ENCODE peak calls at places on chromosomes 2 and 18, in five cellular contexts. One of them, this sample, is unnamed.

GRCh38 chr2:120898496-120898895 is 162.8 kb downstream of the GLI2 start:
- DNase-seq in fibroblast of lung: no peak
- DNase-seq in CD14-positive monocyte: no peak
- DNase-seq in mesendoderm: no peak
- DNase-seq in NCI-H524: no peak
- DNase-seq in this sample: no peak

GRCh38 chr2:235594041-235594440 is 100.2 kb downstream of the AGAP1 start:
- DNase-seq in NCI-H524: peak
- DNase-seq in fibroblast of lung: peak
- DNase-seq in mesendoderm: peak
- DNase-seq in CD14-positive monocyte: no peak
- DNase-seq in this sample: peak

GRCh38 chr2:183963609-183964008 is 634.7 kb upstream of the ZNF804A start:
- DNase-seq in NCI-H524: no peak
- DNase-seq in fibroblast of lung: no peak
- DNase-seq in CD14-positive monocyte: no peak
- DNase-seq in mesendoderm: no peak
- DNase-seq in this sample: no peak

GRCh38 chr2:67936995-67937394 is 125.8 kb downstream of the C1D start:
- DNase-seq in fibroblast of lung: no peak
- DNase-seq in NCI-H524: no peak
- DNase-seq in mesendoderm: no peak
- DNase-seq in CD14-positive monocyte: no peak
- DNase-seq in this sample: no peak

GRCh38 chr2:152134488-152135280 is 35.8 kb upstream of the CACNB4 start:
- DNase-seq in NCI-H524: no peak
- DNase-seq in CD14-positive monocyte: no peak
- DNase-seq in fibroblast of lung: peak
- DNase-seq in mesendoderm: peak
- DNase-seq in this sample: no peak

GRCh38 chr2:20309001-20309400 is 41.6 kb downstream of the PUM2 start:
- DNase-seq in mesendoderm: no peak
- DNase-seq in NCI-H524: no peak
- DNase-seq in CD14-positive monocyte: no peak
- DNase-seq in fibroblast of lung: no peak
- DNase-seq in this sample: no peak

GRCh38 chr2:113275556-113276215 is 3.0 kb downstream of the PAX8 start:
- DNase-seq in CD14-positive monocyte: no peak
- DNase-seq in fibroblast of lung: no peak
- DNase-seq in mesendoderm: no peak
- DNase-seq in NCI-H524: no peak
- DNase-seq in this sample: no peak

GRCh38 chr2:85394256-85394655 is 15.9 kb downstream of the CAPG start:
- DNase-seq in fibroblast of lung: no peak
- DNase-seq in CD14-positive monocyte: no peak
- DNase-seq in mesendoderm: no peak
- DNase-seq in NCI-H524: no peak
- DNase-seq in this sample: no peak

GRCh38 chr2:163453920-163454319 is 281.9 kb downstream of the FIGN start:
- DNase-seq in NCI-H524: no peak
- DNase-seq in mesendoderm: no peak
- DNase-seq in CD14-positive monocyte: no peak
- DNase-seq in fibroblast of lung: peak
- DNase-seq in this sample: no peak

GRCh38 chr2:145411493-145411892 is 891.6 kb upstream of the ZEB2 start:
- DNase-seq in NCI-H524: no peak
- DNase-seq in CD14-positive monocyte: no peak
- DNase-seq in mesendoderm: no peak
- DNase-seq in fibroblast of lung: no peak
- DNase-seq in this sample: no peak

GRCh38 chr2:202934456-202934855 is 22.4 kb downstream of the CARF start:
- DNase-seq in CD14-positive monocyte: no peak
- DNase-seq in fibroblast of lung: no peak
- DNase-seq in NCI-H524: no peak
- DNase-seq in mesendoderm: no peak
- DNase-seq in this sample: no peak

GRCh38 chr2:239896075-239896474 is 129.1 kb downstream of the NDUFA10 start:
- DNase-seq in fibroblast of lung: no peak
- DNase-seq in mesendoderm: peak
- DNase-seq in CD14-positive monocyte: no peak
- DNase-seq in NCI-H524: no peak
- DNase-seq in this sample: no peak

GRCh38 chr2:46460241-46460921 is 19.0 kb upstream of the TMEM247 start:
- DNase-seq in mesendoderm: no peak
- DNase-seq in NCI-H524: no peak
- DNase-seq in fibroblast of lung: no peak
- DNase-seq in CD14-positive monocyte: no peak
- DNase-seq in this sample: no peak

GRCh38 chr18:55586841-55587240 is 1.2 kb downstream of the TCF4 start:
- DNase-seq in fibroblast of lung: peak
- DNase-seq in CD14-positive monocyte: no peak
- DNase-seq in NCI-H524: no peak
- DNase-seq in mesendoderm: peak
- DNase-seq in this sample: peak